ENCODE peak calls at places on chromosomes 2 and 18, in eight cellular contexts. T is iPS-NIHi11, I is fibroblast of lung, U is Calu3, F is WERI-Rb-1, Z is NCI-H1092 treated with DMSO at 0.1 percent for 48 hours, Q is HL-60, J is fibroblast of pulmonary artery. O is an unnamed sample.

GRCh38 chr2:58237741-58238140 is 3.4 kb downstream of the FANCL start:
- DNase-seq in Z (no peak), F (no peak), Q (no peak), I (no peak), U (no peak), J (no peak), T (no peak), O (no peak)

GRCh38 chr2:236633219-236633570 is 63.6 kb downstream of the ACKR3 start:
- DNase-seq in J (no peak), Z (no peak), U (no peak), F (no peak), T (no peak), I (no peak), Q (no peak), O (no peak)

GRCh38 chr2:46163804-46164569 is 133.2 kb upstream of the EPAS1 start:
- DNase-seq in Z (no peak), Q (no peak), T (no peak), F (no peak), U (peak; percentile 66), J (peak; percentile 38), I (no peak), O (no peak)

GRCh38 chr18:79384151-79384807 is 11.5 kb upstream of the NFATC1 start:
- DNase-seq in F (no peak), Q (no peak), T (no peak), Z (peak; percentile 56), U (no peak), I (no peak), J (no peak), O (no peak)

GRCh38 chr2:225270861-225271260 is 128.6 kb upstream of the NYAP2 start:
- DNase-seq in F (peak; percentile 22), Q (peak; percentile 57), J (peak; percentile 52), I (peak; percentile 34), U (peak; percentile 53), Z (peak; percentile 25), T (peak; percentile 14), O (peak; percentile 66)

GRCh38 chr2:30653847-30654246 is 153.4 kb downstream of the CAPN13 start:
- DNase-seq in Q (no peak), Z (no peak), T (no peak), I (no peak), F (no peak), J (peak; percentile 29), U (no peak), O (no peak)

GRCh38 chr2:201260302-201260800 is at the start of gene CASP8:
- DNase-seq in F (no peak), Q (peak; percentile 89), T (no peak), Z (no peak), I (peak; percentile 69), J (peak; percentile 71), U (no peak), O (no peak)

GRCh38 chr18:73283788-73284187 is 416.0 kb upstream of the NETO1 start:
- DNase-seq in Z (no peak), J (peak; percentile 0), T (no peak), U (no peak), Q (no peak), I (peak; percentile 10), F (no peak), O (no peak)

GRCh38 chr18:2111456-2111855 is 459.8 kb downstream of the METTL4 start:
- DNase-seq in Q (no peak), F (no peak), Z (no peak), U (no peak), T (no peak), I (no peak), J (peak; percentile 36), O (no peak)